ENCODE peak calls at places on chromosomes 1 and 21, in four cellular contexts. S is astrocyte of the cerebellum, A is K562, Q is PC-3. P is an unnamed sample.

GRCh38 chr21:46368533-46369285 is 44.8 kb downstream of the PCNT start:
- DNase-seq in S (no peak), A (no peak), Q (no peak), P (no peak)

GRCh38 chr1:28756846-28757245 is 20.1 kb downstream of the YTHDF2 start:
- DNase-seq in S (no peak), A (no peak), Q (peak), P (no peak)

GRCh38 chr1:76254165-76255043 is 179.9 kb downstream of the ST6GALNAC3 start:
- DNase-seq in S (peak), A (no peak), Q (no peak), P (peak)

GRCh38 chr1:62954758-62955157 is 170.8 kb downstream of the ATG4C start:
- DNase-seq in S (no peak), A (peak), Q (no peak), P (no peak)

GRCh38 chr1:215284966-215285365 is 202.4 kb downstream of the KCNK2 start:
- DNase-seq in S (no peak), A (no peak), Q (no peak), P (no peak)

GRCh38 chr1:84497631-84498278 is 8.4 kb upstream of the SPATA1 start:
- DNase-seq in S (no peak), A (no peak), Q (no peak), P (no peak)

GRCh38 chr1:45566722-45567121 is 16.1 kb downstream of the AKR1A1 start:
- DNase-seq in S (no peak), A (no peak), Q (no peak), P (no peak)

GRCh38 chr1:1243807-1244191 is 2.7 kb downstream of the C1QTNF12 start:
- DNase-seq in S (no peak), A (no peak), Q (no peak), P (no peak)

GRCh38 chr1:183355181-183355580 is 63.0 kb downstream of the NMNAT2 start:
- DNase-seq in S (no peak), A (no peak), Q (no peak), P (no peak)

GRCh38 chr1:27296773-27297214 is 25.2 kb upstream of the TMEM222 start:
- DNase-seq in S (peak), A (peak), Q (peak), P (no peak)

GRCh38 chr1:217274927-217275616 is 355.8 kb downstream of the GPATCH2 start:
- DNase-seq in S (no peak), A (no peak), Q (peak), P (peak)

GRCh38 chr1:60911980-60912692 is 170.2 kb upstream of the NFIA start:
- DNase-seq in S (no peak), A (no peak), Q (no peak), P (no peak)

GRCh38 chr21:41381731-41382130 is 19.9 kb downstream of the MX2 start:
- DNase-seq in S (no peak), A (no peak), Q (no peak), P (no peak)

GRCh38 chr1:49240709-49241221 is 464.1 kb upstream of the BEND5 start:
- DNase-seq in S (no peak), A (no peak), Q (no peak), P (no peak)

GRCh38 chr1:221169447-221169889 is 290.2 kb downstream of the HLX start:
- DNase-seq in S (peak), A (no peak), Q (no peak), P (no peak)

GRCh38 chr1:236064674-236065508 is at the start of gene NID1:
- DNase-seq in S (peak), A (no peak), Q (peak), P (no peak)

GRCh38 chr1:238558156-238558555 is 667.4 kb upstream of the ZP4 start:
- DNase-seq in S (peak), A (no peak), Q (peak), P (peak)

GRCh38 chr1:62723841-62724240 is 35.7 kb upstream of the DOCK7 start:
- DNase-seq in S (no peak), A (no peak), Q (no peak), P (no peak)

GRCh38 chr1:178417858-178418257 is 78.9 kb downstream of the CLEC20A start:
- DNase-seq in S (peak), A (no peak), Q (peak), P (peak)

GRCh38 chr1:204258213-204259115 is 44.7 kb upstream of the GOLT1A start:
- DNase-seq in S (peak), A (peak), Q (peak), P (no peak)

GRCh38 chr1:39258925-39259244 is 54.4 kb downstream of the MACF1 start:
- DNase-seq in S (no peak), A (no peak), Q (no peak), P (no peak)
- TF ChIP-seq CTCF in S (no peak), A (no peak), Q (no peak), P (no peak)

DNA sequence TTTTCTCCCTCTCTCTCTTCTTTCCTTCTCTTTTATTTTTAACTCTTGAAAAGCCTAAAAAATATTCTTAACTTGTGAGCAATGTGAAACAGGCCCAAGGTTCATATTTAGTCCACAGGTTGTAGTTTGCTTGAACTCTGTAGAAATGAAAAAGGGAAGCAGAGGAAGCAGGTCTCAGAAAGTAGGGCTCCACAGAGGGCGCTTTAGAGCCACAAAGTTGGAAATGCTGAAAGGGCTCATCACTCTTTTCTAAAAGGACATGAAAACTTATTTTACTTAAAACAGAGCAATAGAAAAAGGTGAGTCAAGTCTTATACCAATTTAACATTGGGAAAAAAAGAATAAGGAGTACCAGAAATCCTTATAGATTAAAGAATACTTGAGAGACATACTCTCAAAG is 247.0 kb downstream of the USP25 start:
- DNase-seq in S (no peak), A (no peak), Q (peak), P (no peak)
- TF ChIP-seq CTCF in S (peak), A (no peak), Q (peak), P (peak)

GRCh38 chr1:156608036-156608674 is 6.9 kb upstream of the GPATCH4 start:
- DNase-seq in S (peak), A (peak), Q (peak), P (no peak)
- TF ChIP-seq CTCF in S (peak), A (peak), Q (peak), P (peak)

DNA sequence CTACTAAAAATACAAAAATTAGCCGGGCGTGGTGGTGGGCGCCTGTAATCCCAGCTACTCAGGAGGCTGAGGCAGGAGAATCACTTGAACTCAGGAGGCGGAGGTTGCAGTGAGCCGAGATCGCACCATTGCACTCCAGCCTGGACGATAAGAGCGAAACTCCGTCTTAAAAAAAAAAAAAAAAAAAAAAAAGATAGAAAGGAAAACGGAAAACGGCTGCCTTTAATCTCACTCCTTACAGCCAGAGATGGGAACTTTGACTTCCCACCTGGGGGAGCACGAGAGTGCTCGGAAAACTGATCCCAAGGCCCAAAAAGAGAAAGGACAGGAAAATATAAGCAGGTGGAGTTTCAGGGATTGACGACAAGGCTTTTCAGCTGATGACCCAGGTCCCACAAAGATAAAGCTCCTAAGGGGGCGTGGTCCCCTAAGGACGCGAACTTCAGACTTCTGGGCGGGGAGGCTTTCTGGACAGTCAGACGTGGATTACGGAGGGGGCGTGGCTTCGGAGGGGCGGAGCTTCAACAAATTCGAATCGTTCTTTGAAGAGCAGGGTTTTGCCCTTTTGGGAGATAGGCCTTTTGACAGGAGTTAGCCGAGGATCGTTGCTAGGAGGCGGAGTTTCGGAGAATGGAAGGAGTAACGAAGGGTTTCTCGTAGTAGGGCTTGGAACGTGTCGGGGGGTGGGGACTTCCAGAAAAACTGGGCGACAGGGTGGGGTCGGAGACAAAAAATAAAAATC is 966 bp upstream of the CKS1B start:
- DNase-seq in S (peak), A (peak), Q (peak), P (peak)
- TF ChIP-seq CTCF in S (peak), A (no peak), Q (peak), P (peak)

DNA sequence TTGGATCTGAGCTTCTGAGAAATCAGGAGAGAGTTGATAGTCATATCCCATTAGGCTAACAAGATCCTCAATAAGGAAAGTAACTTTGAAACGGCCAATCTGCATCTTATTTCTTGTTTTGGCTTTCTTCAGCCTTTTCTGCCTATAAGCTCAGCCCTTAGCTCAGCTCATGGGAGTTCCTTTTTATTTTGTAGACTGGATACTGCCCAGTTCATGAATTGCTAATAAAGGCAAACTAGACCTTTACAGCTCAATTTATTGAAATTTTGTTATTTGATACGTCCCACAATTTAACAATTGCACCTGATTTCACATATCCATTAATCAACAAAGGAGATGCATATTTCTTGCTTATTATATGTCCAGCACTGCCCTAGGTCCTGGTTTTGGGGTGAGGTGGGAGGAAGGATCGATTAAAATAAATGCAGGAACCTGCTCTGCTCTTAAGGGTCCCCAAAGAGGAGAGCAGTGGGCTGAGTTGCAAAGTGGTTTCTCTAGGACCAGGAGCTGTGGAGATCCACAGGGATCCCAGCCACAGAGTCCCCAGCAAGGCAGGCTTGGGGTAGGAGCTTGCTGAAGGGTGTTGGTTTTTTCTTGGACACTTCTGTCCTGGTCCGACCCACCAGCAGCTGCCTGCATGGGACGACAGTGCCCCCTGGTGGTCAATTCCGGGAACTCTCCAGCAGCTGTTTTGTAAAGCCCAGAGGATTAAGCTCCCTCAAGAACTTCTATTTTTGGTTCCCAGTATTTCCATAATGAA is 22.9 kb downstream of the NENF start:
- DNase-seq in S (peak), A (peak), Q (peak), P (peak)
- TF ChIP-seq CTCF in S (peak), A (peak), Q (peak), P (peak)